ENCODE peak calls at places on chromosomes 3 and 15, in four cellular contexts. P is aorta, Q is A549, O is HCT116. H is an unnamed sample.

GRCh38 chr3:4723921-4724698 is 231.0 kb downstream of the ITPR1 start:
- ATAC-seq in P (no peak), Q (no peak), O (no peak), H (no peak)

GRCh38 chr15:65761210-65761926 is 30.7 kb downstream of the DENND4A start:
- ATAC-seq in P (no peak), Q (no peak), O (no peak), H (no peak)

GRCh38 chr3:125651246-125651645 is 55.9 kb upstream of the OSBPL11 start:
- ATAC-seq in P (no peak), Q (peak; percentile 34), O (no peak), H (peak; percentile 18)

GRCh38 chr3:121529308-121529707 is 16.5 kb downstream of the POLQ start:
- ATAC-seq in P (no peak), Q (peak; percentile 56), O (no peak), H (no peak)

GRCh38 chr3:187738089-187738399 is 7.2 kb downstream of the BCL6 start:
- ATAC-seq in P (no peak), Q (no peak), O (no peak), H (no peak)

GRCh38 chr3:140758791-140759444 is 81.1 kb downstream of the TRIM42 start:
- ATAC-seq in P (no peak), Q (no peak), O (no peak), H (no peak)

GRCh38 chr3:27535809-27536392 is 51.7 kb upstream of the SLC4A7 start:
- ATAC-seq in P (no peak), Q (no peak), O (no peak), H (no peak)

GRCh38 chr3:71376499-71376898 is 207.0 kb downstream of the FOXP1 start:
- ATAC-seq in P (no peak), Q (no peak), O (no peak), H (no peak)

DNA sequence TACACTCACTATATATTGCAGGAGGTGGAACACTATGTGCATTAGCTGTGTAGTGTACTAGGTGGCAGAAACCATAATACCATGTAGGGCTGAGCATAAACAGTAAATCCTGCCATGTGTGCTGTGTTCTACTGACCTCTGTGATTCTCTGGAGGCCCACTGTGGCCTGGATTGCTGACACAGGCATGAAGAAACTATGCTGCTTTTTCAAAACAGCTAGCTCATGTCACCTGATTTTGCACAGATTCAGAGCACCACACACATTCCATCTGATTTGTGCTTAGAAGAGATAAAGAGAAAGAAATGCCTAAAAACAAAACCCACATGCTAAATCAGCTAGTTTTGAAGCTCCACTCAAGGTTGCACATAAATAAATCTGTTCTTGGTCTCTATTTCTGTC is 1007.8 kb upstream of the SEMA6D start:
- ATAC-seq in P (no peak), Q (no peak), O (no peak), H (no peak)
- H3K9me3 ChIP-seq in P (no peaks in the 10 kb centered on the region), Q (no peaks in the 10 kb centered on the region), O (peaks cover 46% of the 10 kb centered on the region), H (no peaks in the 10 kb centered on the region)

GRCh38 chr3:136939489-136939888 is 18.3 kb upstream of the IL20RB start:
- ATAC-seq in P (no peak), Q (no peak), O (no peak), H (no peak)
- H3K4me3 ChIP-seq in P (no peak overlapping the region), Q (no peak overlapping the region), O (no peak overlapping the region), H (no peak overlapping the region)

GRCh38 chr3:20622304-20622703 is 436.3 kb upstream of the SGO1 start:
- ATAC-seq in P (no peak), Q (no peak), O (no peak), H (no peak)
- H3K9me3 ChIP-seq in P (no peaks in the 10 kb centered on the region), Q (no peaks in the 10 kb centered on the region), O (peaks cover 18% of the 10 kb centered on the region), H (peaks cover 11% of the 10 kb centered on the region)

DNA sequence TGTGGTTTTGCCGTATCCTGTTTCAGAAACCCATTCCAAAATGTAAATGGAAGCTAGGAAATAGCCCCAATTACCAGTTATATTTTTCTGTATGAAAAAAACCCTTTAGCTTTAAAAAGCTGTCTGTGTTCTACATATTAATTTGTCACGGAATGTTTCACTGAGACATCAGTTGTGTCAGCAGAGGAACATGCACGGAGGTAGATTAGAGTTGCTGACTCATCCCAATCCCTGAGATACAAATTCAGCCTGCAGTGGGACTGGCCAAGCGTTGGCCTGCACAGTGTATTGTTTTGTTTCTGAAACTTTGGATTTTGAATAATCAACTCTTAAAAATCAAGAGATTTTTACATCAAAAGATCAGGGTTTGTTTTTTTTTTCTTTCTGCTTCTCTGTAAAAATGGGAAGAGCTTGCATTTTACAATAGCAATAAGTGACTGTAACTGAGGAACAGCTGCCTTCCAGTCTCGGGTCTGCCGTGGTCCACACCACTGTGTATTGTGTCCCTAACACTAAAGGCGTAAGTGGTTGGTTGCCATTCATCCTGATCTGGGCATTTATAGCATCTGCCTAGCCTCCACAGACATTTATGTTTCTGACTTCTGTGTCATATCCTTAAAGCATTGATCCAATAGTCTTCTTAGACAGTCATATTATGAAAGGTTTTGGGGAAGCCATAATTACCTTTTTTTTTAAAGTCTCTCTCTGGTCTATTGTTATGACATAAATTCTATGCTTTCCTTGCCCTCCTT is 218.1 kb downstream of the ADAMTSL3 start:
- ATAC-seq in P (no peak), Q (peak; percentile 54), O (no peak), H (no peak)
- H3K4me3 ChIP-seq in P (no peak overlapping the region), Q (no peak overlapping the region), O (no peak overlapping the region), H (no peak overlapping the region)

GRCh38 chr15:99598296-99598695 is 32.5 kb downstream of the MEF2A start:
- ATAC-seq in P (no peak), Q (no peak), O (no peak), H (no peak)
- H3K9me3 ChIP-seq in P (no peaks in the 10 kb centered on the region), Q (no peaks in the 10 kb centered on the region), O (peaks cover 12% of the 10 kb centered on the region), H (no peaks in the 10 kb centered on the region)

GRCh38 chr3:88876724-88877123 is 230.7 kb upstream of the EPHA3 start:
- ATAC-seq in P (no peak), Q (no peak), O (no peak), H (no peak)
- H3K4me3 ChIP-seq in P (no peak overlapping the region), Q (no peak overlapping the region), O (no peak overlapping the region), H (no peak overlapping the region)

GRCh38 chr15:99635794-99636193 is 70.0 kb downstream of the MEF2A start:
- ATAC-seq in P (no peak), Q (no peak), O (no peak), H (no peak)
- H3K9me3 ChIP-seq in P (no peaks in the 10 kb centered on the region), Q (no peaks in the 10 kb centered on the region), O (peaks cover 6% of the 10 kb centered on the region), H (no peaks in the 10 kb centered on the region)

GRCh38 chr15:90402230-90402629 is 14.2 kb downstream of the IQGAP1 start:
- ATAC-seq in P (peak; percentile 86), Q (peak; percentile 68), O (peak; percentile 77), H (peak; percentile 80)

GRCh38 chr15:90400759-90401314 is 12.8 kb downstream of the IQGAP1 start:
- ATAC-seq in P (peak; percentile 94), Q (peak; percentile 98), O (peak; percentile 89), H (peak; percentile 90)

GRCh38 chr15:90400005-90400758 is 12.1 kb downstream of the IQGAP1 start:
- ATAC-seq in P (peak; percentile 17), Q (peak; percentile 52), O (peak; percentile 59), H (peak; percentile 4)

GRCh38 chr15:90402806-90403205 is 14.8 kb downstream of the IQGAP1 start:
- ATAC-seq in P (no peak), Q (no peak), O (no peak), H (no peak)

GRCh38 chr15:90401499-90401898 is 13.5 kb downstream of the IQGAP1 start:
- ATAC-seq in P (no peak), Q (no peak), O (no peak), H (no peak)
- H3K4me3 ChIP-seq in P (no peak overlapping the region), Q (no peak overlapping the region), O (peak overlapping the region; percentile 15), H (no peak overlapping the region)